ENCODE peak calls at places on chromosomes 11 and 22, in seven cellular contexts. J is NCI-H510A treated with DMSO at 0.1 percent for 48 hours, V is foreskin keratinocyte, D is activated gamma-delta T cell treated with Interleukin-2 at 50 U/mL for 16 hours, P is glutamatergic neuron, N is psoas muscle, W is NCI-H345. M is an unnamed sample.

GRCh38 chr11:44338031-44338430 is 28.1 kb upstream of the ALX4 start:
- DNase-seq in V (no peak), J (no peak), N (no peak), D (no peak), W (no peak), P (no peak), M (peak; percentile 60)

GRCh38 chr11:74680035-74680671 is 51.1 kb downstream of the CHRDL2 start:
- DNase-seq in V (no peak), J (no peak), D (no peak), W (no peak), N (no peak), P (no peak), M (no peak)

GRCh38 chr22:23061471-23062280 is 8.6 kb upstream of the GNAZ start:
- DNase-seq in V (no peak), P (no peak), D (no peak), W (no peak), N (peak; percentile 33), J (no peak), M (no peak)

GRCh38 chr11:48103621-48104561 is 112.7 kb upstream of the OR4B1 start:
- DNase-seq in P (no peak), J (no peak), N (no peak), W (peak; percentile 10), D (no peak), V (no peak), M (peak; percentile 63)

GRCh38 chr22:41687901-41688364 is 734 bp downstream of the SNU13 start:
- DNase-seq in J (no peak), N (peak; percentile 65), D (no peak), V (peak; percentile 4), W (no peak), P (no peak), M (peak; percentile 65)

GRCh38 chr11:128734439-128735224 is 40.8 kb downstream of the FLI1 start:
- DNase-seq in V (no peak), D (no peak), N (no peak), W (no peak), P (no peak), J (no peak), M (no peak)

GRCh38 chr11:15006139-15006759 is 34.1 kb upstream of the CALCA start:
- DNase-seq in D (no peak), J (peak; percentile 30), P (no peak), N (no peak), V (no peak), W (peak; percentile 46), M (peak; percentile 67)

GRCh38 chr11:66509131-66509561 is 1.3 kb upstream of the BBS1 start:
- DNase-seq in N (peak; percentile 44), P (no peak), D (no peak), V (no peak), W (no peak), J (no peak), M (no peak)

GRCh38 chr11:115104851-115105453 is 399.3 kb downstream of the CADM1 start:
- DNase-seq in P (no peak), W (peak; percentile 59), V (no peak), D (no peak), N (no peak), J (peak; percentile 23), M (no peak)

GRCh38 chr11:61963016-61963281 is 4.5 kb downstream of the FTH1 start:
- DNase-seq in N (no peak), D (no peak), V (no peak), J (no peak), P (no peak), W (no peak), M (no peak)

GRCh38 chr11:129798212-129798611 is 17.4 kb upstream of the TMEM45B start:
- DNase-seq in P (no peak), J (no peak), D (no peak), V (no peak), N (no peak), W (no peak), M (no peak)

GRCh38 chr11:8092587-8093424 is 11.8 kb downstream of the TUB start:
- DNase-seq in J (peak; percentile 11), P (peak; percentile 67), N (peak; percentile 69), D (no peak), W (peak; percentile 81), V (peak; percentile 17), M (peak; percentile 95)

GRCh38 chr11:96484361-96484760 is 94.5 kb downstream of the JRKL start:
- DNase-seq in P (no peak), N (no peak), W (no peak), V (no peak), D (no peak), J (no peak), M (no peak)

GRCh38 chr11:44773351-44773965 is 46.7 kb downstream of the TSPAN18 start:
- DNase-seq in P (no peak), N (no peak), W (no peak), V (no peak), D (no peak), J (no peak), M (no peak)

GRCh38 chr11:82176365-82176764 is 557.3 kb downstream of the FAM181B start:
- DNase-seq in J (peak; percentile 62), D (no peak), V (no peak), W (no peak), P (no peak), N (no peak), M (peak; percentile 90)

GRCh38 chr22:29216873-29217666 is 11.4 kb downstream of the EMID1 start:
- DNase-seq in N (peak; percentile 75), J (no peak), V (peak; percentile 13), P (peak; percentile 18), W (no peak), D (no peak), M (no peak)

GRCh38 chr11:130418756-130419155 is 9.7 kb downstream of the ADAMTS8 start:
- DNase-seq in P (no peak), W (no peak), J (no peak), V (no peak), N (peak; percentile 39), D (no peak), M (no peak)

GRCh38 chr11:116225236-116225635 is 547.6 kb downstream of the BUD13 start:
- DNase-seq in N (no peak), W (peak; percentile 11), P (peak; percentile 69), V (no peak), J (no peak), D (no peak), M (peak; percentile 56)

GRCh38 chr11:115691030-115691429 is 186.8 kb upstream of the CADM1 start:
- DNase-seq in W (no peak), N (no peak), D (no peak), V (no peak), P (no peak), J (no peak), M (no peak)

GRCh38 chr11:19380375-19380774 is 139.6 kb upstream of the E2F8 start:
- DNase-seq in P (no peak), D (no peak), W (no peak), J (no peak), N (no peak), V (peak; percentile 84), M (no peak)

GRCh38 chr11:1220941-1221721 is 1.7 kb upstream of the MUC5B start:
- DNase-seq in N (peak; percentile 44), J (no peak), D (no peak), W (no peak), P (peak; percentile 25), V (no peak), M (peak; percentile 46)

GRCh38 chr22:50545522-50546325 is at the start of gene KLHDC7B:
- DNase-seq in V (no peak), D (no peak), J (no peak), N (peak; percentile 46), P (no peak), W (no peak), M (no peak)

GRCh38 chr11:28767574-28767973 is 659.4 kb downstream of the METTL15 start:
- DNase-seq in D (no peak), W (no peak), V (no peak), N (no peak), J (no peak), P (no peak), M (no peak)

GRCh38 chr22:23431337-23432072 is 148.6 kb downstream of the IGLL1 start:
- DNase-seq in P (no peak), N (peak; percentile 68), J (peak; percentile 83), V (no peak), D (no peak), W (peak; percentile 84), M (peak; percentile 96)

GRCh38 chr22:50423956-50424355 is 50.9 kb downstream of the SBF1 start:
- DNase-seq in J (no peak), V (no peak), P (no peak), W (no peak), D (no peak), N (no peak), M (no peak)

GRCh38 chr22:19056951-19057401 is 65.2 kb downstream of the DGCR2 start:
- DNase-seq in P (no peak), J (no peak), W (no peak), D (no peak), V (no peak), N (no peak), M (no peak)

GRCh38 chr22:23376256-23376655 is 195.9 kb downstream of the BCR start:
- DNase-seq in P (no peak), N (no peak), W (no peak), V (no peak), D (no peak), J (no peak), M (peak; percentile 64)

GRCh38 chr11:18064035-18064434 is 18.0 kb upstream of the TPH1 start:
- DNase-seq in P (no peak), V (no peak), D (no peak), N (no peak), J (peak; percentile 88), W (peak; percentile 92), M (peak; percentile 97)

GRCh38 chr11:120336641-120337132 is 474 bp downstream of the ARHGEF12 start:
- DNase-seq in D (no peak), J (peak; percentile 44), W (peak; percentile 53), P (no peak), V (no peak), N (peak; percentile 82), M (peak; percentile 81)

GRCh38 chr11:74397531-74398243 is 546 bp downstream of the PGM2L1 start:
- DNase-seq in J (peak; percentile 74), D (peak; percentile 33), W (peak; percentile 62), P (no peak), V (no peak), N (no peak), M (peak; percentile 88)

GRCh38 chr11:130197386-130198035 is 37.9 kb downstream of the ST14 start:
- DNase-seq in V (peak; percentile 71), D (no peak), W (no peak), J (no peak), P (no peak), N (no peak), M (no peak)

GRCh38 chr11:8788616-8789015 is 106.0 kb downstream of the RPL27A start:
- DNase-seq in W (no peak), N (no peak), P (no peak), V (no peak), D (no peak), J (no peak), M (no peak)

GRCh38 chr11:105489431-105489830 is 120.4 kb upstream of the GRIA4 start:
- DNase-seq in V (no peak), W (peak; percentile 47), N (no peak), J (no peak), D (no peak), P (peak; percentile 59), M (peak; percentile 18)

GRCh38 chr11:65423516-65424199 is 1.1 kb downstream of the NEAT1 start:
- DNase-seq in J (no peak), P (no peak), D (peak; percentile 39), N (peak; percentile 58), W (no peak), V (no peak), M (peak; percentile 38)

GRCh38 chr11:102172127-102172848 is 62.0 kb downstream of the YAP1 start:
- DNase-seq in N (no peak), J (no peak), V (no peak), D (no peak), P (no peak), W (no peak), M (no peak)

GRCh38 chr11:60780065-60780464 is 5.1 kb upstream of the MS4A10 start:
- DNase-seq in W (no peak), D (no peak), J (no peak), P (no peak), N (no peak), V (no peak), M (no peak)

GRCh38 chr22:50564289-50564688 is 1.6 kb upstream of the SYCE3 start:
- DNase-seq in J (no peak), N (peak; percentile 36), P (no peak), V (no peak), D (no peak), W (no peak), M (no peak)

GRCh38 chr11:31160504-31161422 is 208.8 kb downstream of the DCDC1 start:
- DNase-seq in D (no peak), W (peak; percentile 32), P (no peak), N (no peak), J (no peak), V (no peak), M (peak; percentile 99)